ENCODE peak calls at places on chromosomes 5 and 9, in eight cellular contexts. One of them, this sample, is unnamed.

GRCh38 chr9:120928015-120928719 is 1.6 kb upstream of the TRAF1 start:
- DNase-seq in HCT116: no peak
- DNase-seq in sigmoid colon: peak; percentile 83
- DNase-seq in transverse colon: peak; percentile 67
- DNase-seq in HepG2: no peak
- DNase-seq in breast epithelium: no peak
- DNase-seq in GM23338: peak; percentile 68
- DNase-seq in endothelial cell of umbilical vein: peak; percentile 62
- DNase-seq in this sample: no peak

GRCh38 chr5:135667662-135668061 is 88.9 kb upstream of the CXCL14 start:
- DNase-seq in HCT116: no peak
- DNase-seq in sigmoid colon: no peak
- DNase-seq in transverse colon: no peak
- DNase-seq in HepG2: peak; percentile 10
- DNase-seq in breast epithelium: no peak
- DNase-seq in GM23338: no peak
- DNase-seq in endothelial cell of umbilical vein: no peak
- DNase-seq in this sample: no peak

GRCh38 chr5:145236127-145236526 is 599.0 kb downstream of the PRELID2 start:
- DNase-seq in HCT116: no peak
- DNase-seq in sigmoid colon: no peak
- DNase-seq in transverse colon: no peak
- DNase-seq in HepG2: no peak
- DNase-seq in breast epithelium: no peak
- DNase-seq in GM23338: no peak
- DNase-seq in endothelial cell of umbilical vein: no peak
- DNase-seq in this sample: no peak

GRCh38 chr9:133074111-133074651 is 12.4 kb downstream of the CEL start:
- DNase-seq in HCT116: no peak
- DNase-seq in sigmoid colon: no peak
- DNase-seq in transverse colon: no peak
- DNase-seq in HepG2: no peak
- DNase-seq in breast epithelium: no peak
- DNase-seq in GM23338: no peak
- DNase-seq in endothelial cell of umbilical vein: no peak
- DNase-seq in this sample: no peak

GRCh38 chr9:97904725-97905124 is 17.6 kb downstream of the TRMO start:
- DNase-seq in HCT116: no peak
- DNase-seq in sigmoid colon: no peak
- DNase-seq in transverse colon: no peak
- DNase-seq in HepG2: no peak
- DNase-seq in breast epithelium: no peak
- DNase-seq in GM23338: no peak
- DNase-seq in endothelial cell of umbilical vein: no peak
- DNase-seq in this sample: no peak

GRCh38 chr5:95817430-95817829 is 5.1 kb downstream of the GLRX start:
- DNase-seq in HCT116: no peak
- DNase-seq in sigmoid colon: no peak
- DNase-seq in transverse colon: peak; percentile 58
- DNase-seq in HepG2: no peak
- DNase-seq in breast epithelium: no peak
- DNase-seq in GM23338: peak; percentile 52
- DNase-seq in endothelial cell of umbilical vein: no peak
- DNase-seq in this sample: no peak

GRCh38 chr5:100623719-100624118 is 88.5 kb downstream of the FAM174A start:
- DNase-seq in HCT116: no peak
- DNase-seq in sigmoid colon: no peak
- DNase-seq in transverse colon: no peak
- DNase-seq in HepG2: no peak
- DNase-seq in breast epithelium: no peak
- DNase-seq in GM23338: peak; percentile 27
- DNase-seq in endothelial cell of umbilical vein: peak; percentile 67
- DNase-seq in this sample: no peak

GRCh38 chr5:57117601-57118000 is 56.3 kb upstream of the GPBP1 start:
- DNase-seq in HCT116: no peak
- DNase-seq in sigmoid colon: no peak
- DNase-seq in transverse colon: no peak
- DNase-seq in HepG2: no peak
- DNase-seq in breast epithelium: no peak
- DNase-seq in GM23338: no peak
- DNase-seq in endothelial cell of umbilical vein: no peak
- DNase-seq in this sample: no peak

GRCh38 chr5:149903441-149903840 is 41.2 kb downstream of the PDE6A start:
- DNase-seq in HCT116: no peak
- DNase-seq in sigmoid colon: no peak
- DNase-seq in transverse colon: no peak
- DNase-seq in HepG2: no peak
- DNase-seq in breast epithelium: no peak
- DNase-seq in GM23338: no peak
- DNase-seq in endothelial cell of umbilical vein: no peak
- DNase-seq in this sample: no peak

GRCh38 chr5:176320577-176320976 is 41.0 kb downstream of the KIAA1191 start:
- DNase-seq in HCT116: no peak
- DNase-seq in sigmoid colon: no peak
- DNase-seq in transverse colon: no peak
- DNase-seq in HepG2: no peak
- DNase-seq in breast epithelium: no peak
- DNase-seq in GM23338: no peak
- DNase-seq in endothelial cell of umbilical vein: no peak
- DNase-seq in this sample: no peak

GRCh38 chr9:21455320-21455719 is 15.1 kb downstream of the IFNA1 start:
- DNase-seq in HCT116: peak; percentile 23
- DNase-seq in sigmoid colon: no peak
- DNase-seq in transverse colon: peak; percentile 16
- DNase-seq in HepG2: peak; percentile 17
- DNase-seq in breast epithelium: no peak
- DNase-seq in GM23338: peak; percentile 74
- DNase-seq in endothelial cell of umbilical vein: peak; percentile 24
- DNase-seq in this sample: no peak

GRCh38 chr9:69919461-69920061 is 98.9 kb downstream of the CFAP95 start:
- DNase-seq in HCT116: peak; percentile 29
- DNase-seq in sigmoid colon: no peak
- DNase-seq in transverse colon: no peak
- DNase-seq in HepG2: peak; percentile 50
- DNase-seq in breast epithelium: no peak
- DNase-seq in GM23338: peak; percentile 84
- DNase-seq in endothelial cell of umbilical vein: peak; percentile 60
- DNase-seq in this sample: no peak

GRCh38 chr9:5843450-5844249 is 10.7 kb upstream of the ERMP1 start:
- DNase-seq in HCT116: no peak
- DNase-seq in sigmoid colon: no peak
- DNase-seq in transverse colon: no peak
- DNase-seq in HepG2: peak; percentile 88
- DNase-seq in breast epithelium: no peak
- DNase-seq in GM23338: no peak
- DNase-seq in endothelial cell of umbilical vein: peak; percentile 61
- DNase-seq in this sample: no peak

GRCh38 chr9:90975666-90976538 is 174.3 kb downstream of the SYK start:
- DNase-seq in HCT116: no peak
- DNase-seq in sigmoid colon: no peak
- DNase-seq in transverse colon: no peak
- DNase-seq in HepG2: no peak
- DNase-seq in breast epithelium: no peak
- DNase-seq in GM23338: no peak
- DNase-seq in endothelial cell of umbilical vein: no peak
- DNase-seq in this sample: no peak

GRCh38 chr5:80781356-80781755 is 126.6 kb upstream of the DHFR start:
- DNase-seq in HCT116: peak; percentile 60
- DNase-seq in sigmoid colon: no peak
- DNase-seq in transverse colon: no peak
- DNase-seq in HepG2: no peak
- DNase-seq in breast epithelium: no peak
- DNase-seq in GM23338: no peak
- DNase-seq in endothelial cell of umbilical vein: no peak
- DNase-seq in this sample: no peak

GRCh38 chr9:93057703-93058356 is 671 bp upstream of the SUSD3 start:
- DNase-seq in HCT116: no peak
- DNase-seq in sigmoid colon: no peak
- DNase-seq in transverse colon: no peak
- DNase-seq in HepG2: no peak
- DNase-seq in breast epithelium: no peak
- DNase-seq in GM23338: no peak
- DNase-seq in endothelial cell of umbilical vein: no peak
- DNase-seq in this sample: no peak

DNA sequence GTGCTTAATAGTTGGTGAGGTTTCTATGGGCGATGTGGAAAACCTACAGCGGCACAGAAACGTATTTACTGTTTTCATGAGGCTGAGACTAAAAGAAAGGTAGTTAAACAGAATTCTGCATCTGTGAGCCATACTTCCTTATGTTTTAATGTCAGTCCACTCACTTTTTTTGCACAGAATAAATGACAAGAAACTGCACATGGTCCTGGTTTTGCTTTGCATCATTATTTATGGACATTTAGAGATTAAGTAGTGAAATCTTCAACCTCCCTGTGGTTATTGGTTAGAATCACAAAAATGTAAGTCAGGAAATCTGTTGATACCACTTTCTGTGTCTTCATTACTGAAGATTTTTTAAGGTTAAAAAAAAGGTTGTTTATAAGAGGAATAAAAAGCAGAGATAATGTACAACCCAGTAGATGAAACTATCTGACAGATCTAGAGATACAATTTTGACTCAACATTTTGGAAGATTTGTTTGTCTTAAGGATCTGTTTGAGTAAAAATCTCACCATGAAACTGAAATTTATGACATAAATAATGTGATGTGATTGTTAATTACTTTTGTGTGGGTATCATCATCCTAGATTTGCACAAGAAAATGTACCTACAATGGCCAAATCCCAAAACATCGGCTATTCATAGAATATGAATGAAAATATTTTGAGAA is 2.4 kb downstream of the PRR16 start:
- DNase-seq in HCT116: no peak
- DNase-seq in sigmoid colon: no peak
- DNase-seq in transverse colon: no peak
- DNase-seq in HepG2: no peak
- DNase-seq in breast epithelium: no peak
- DNase-seq in GM23338: no peak
- DNase-seq in endothelial cell of umbilical vein: no peak
- DNase-seq in this sample: no peak
- H3K4me3 ChIP-seq in HCT116: no peak overlapping the region
- H3K4me3 ChIP-seq in sigmoid colon: peak overlapping the region; percentile 56
- H3K4me3 ChIP-seq in transverse colon: peak overlapping the region; percentile 54
- H3K4me3 ChIP-seq in HepG2: no peak overlapping the region
- H3K4me3 ChIP-seq in breast epithelium: no peak overlapping the region
- H3K4me3 ChIP-seq in GM23338: peak overlapping the region; percentile 73
- H3K4me3 ChIP-seq in endothelial cell of umbilical vein: no peak overlapping the region
- H3K4me3 ChIP-seq in this sample: peak overlapping the region; percentile 67

DNA sequence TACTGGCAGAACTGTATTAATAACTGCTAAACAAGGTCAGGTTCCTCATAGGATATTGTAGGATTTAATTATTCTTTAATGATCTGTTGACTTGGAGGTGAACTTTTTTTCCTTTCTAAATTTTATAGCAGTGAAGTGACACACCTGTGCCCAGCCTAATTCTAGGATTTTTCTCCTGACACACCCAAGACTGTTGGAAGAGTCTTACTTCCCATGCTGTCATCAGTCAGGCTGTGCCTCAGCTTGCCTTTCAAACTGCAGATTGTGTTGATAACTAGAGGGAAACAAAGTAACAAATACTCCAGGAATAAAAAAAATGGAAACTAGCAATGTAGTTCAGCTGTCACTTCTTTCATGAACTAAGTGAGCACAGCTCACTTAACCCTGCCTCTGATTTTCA is 22.0 kb downstream of the OTULIN start:
- DNase-seq in HCT116: no peak
- DNase-seq in sigmoid colon: no peak
- DNase-seq in transverse colon: no peak
- DNase-seq in HepG2: no peak
- DNase-seq in breast epithelium: no peak
- DNase-seq in GM23338: no peak
- DNase-seq in endothelial cell of umbilical vein: no peak
- DNase-seq in this sample: no peak
- TF ChIP-seq POLR2AphosphoS5 in HCT116: no peak
- TF ChIP-seq POLR2AphosphoS5 in sigmoid colon: no peak
- TF ChIP-seq POLR2AphosphoS5 in transverse colon: no peak
- TF ChIP-seq POLR2AphosphoS5 in HepG2: no peak
- TF ChIP-seq POLR2AphosphoS5 in breast epithelium: no peak
- TF ChIP-seq POLR2AphosphoS5 in GM23338: no peak
- TF ChIP-seq POLR2AphosphoS5 in endothelial cell of umbilical vein: no peak
- TF ChIP-seq POLR2AphosphoS5 in this sample: peak; percentile 66

GRCh38 chr9:125634040-125634717 is 72.8 kb downstream of the MAPKAP1 start:
- DNase-seq in HCT116: no peak
- DNase-seq in sigmoid colon: no peak
- DNase-seq in transverse colon: no peak
- DNase-seq in HepG2: no peak
- DNase-seq in breast epithelium: no peak
- DNase-seq in GM23338: no peak
- DNase-seq in endothelial cell of umbilical vein: peak; percentile 42
- DNase-seq in this sample: no peak
- H3K4me3 ChIP-seq in HCT116: no peak overlapping the region
- H3K4me3 ChIP-seq in sigmoid colon: no peak overlapping the region
- H3K4me3 ChIP-seq in transverse colon: no peak overlapping the region
- H3K4me3 ChIP-seq in HepG2: no peak overlapping the region
- H3K4me3 ChIP-seq in breast epithelium: no peak overlapping the region
- H3K4me3 ChIP-seq in GM23338: no peak overlapping the region
- H3K4me3 ChIP-seq in endothelial cell of umbilical vein: no peak overlapping the region
- H3K4me3 ChIP-seq in this sample: no peak overlapping the region

GRCh38 chr9:36074870-36075532 is 38.3 kb downstream of the RECK start:
- DNase-seq in HCT116: no peak
- DNase-seq in sigmoid colon: peak; percentile 93
- DNase-seq in transverse colon: peak; percentile 69
- DNase-seq in HepG2: peak; percentile 17
- DNase-seq in breast epithelium: peak; percentile 71
- DNase-seq in GM23338: no peak
- DNase-seq in endothelial cell of umbilical vein: peak; percentile 71
- DNase-seq in this sample: peak; percentile 88
- TF ChIP-seq POLR2AphosphoS5 in HCT116: no peak
- TF ChIP-seq POLR2AphosphoS5 in sigmoid colon: no peak
- TF ChIP-seq POLR2AphosphoS5 in transverse colon: no peak
- TF ChIP-seq POLR2AphosphoS5 in HepG2: no peak
- TF ChIP-seq POLR2AphosphoS5 in breast epithelium: no peak
- TF ChIP-seq POLR2AphosphoS5 in GM23338: no peak
- TF ChIP-seq POLR2AphosphoS5 in endothelial cell of umbilical vein: no peak
- TF ChIP-seq POLR2AphosphoS5 in this sample: peak; percentile 71